ENCODE peak calls at places on chromosome 20, in eight cellular contexts. O is AG10803, Z is hepatocyte, G is fibroblast of lung, M is fibroblast of pulmonary artery, S is BE2C, U is ovary, Y is AG04450. H is an unnamed sample.

GRCh38 chr20:51321343-51322163 is 221.0 kb downstream of the NFATC2 start:
- DNase-seq in O (no peak), Z (no peak), G (no peak), M (no peak), S (no peak), U (no peak), Y (no peak), H (peak; percentile 63)

GRCh38 chr20:50921055-50921454 is 10.2 kb downstream of the ADNP start:
- DNase-seq in O (peak; percentile 64), Z (no peak), G (peak; percentile 23), M (peak; percentile 45), S (no peak), U (no peak), Y (no peak), H (no peak)

GRCh38 chr20:3766832-3767433 is 620 bp downstream of the ADISSP start:
- DNase-seq in O (no peak), Z (no peak), G (no peak), M (no peak), S (no peak), U (peak; percentile 57), Y (no peak), H (no peak)

GRCh38 chr20:55116598-55116997 is 641.2 kb downstream of the DOK5 start:
- DNase-seq in O (no peak), Z (no peak), G (no peak), M (no peak), S (no peak), U (no peak), Y (no peak), H (no peak)

GRCh38 chr20:4480104-4480503 is 241.6 kb upstream of the PRND start:
- DNase-seq in O (no peak), Z (no peak), G (no peak), M (no peak), S (no peak), U (no peak), Y (no peak), H (no peak)

GRCh38 chr20:44479643-44480042 is 4.0 kb downstream of the TTPAL start:
- DNase-seq in O (no peak), Z (no peak), G (no peak), M (no peak), S (no peak), U (no peak), Y (no peak), H (no peak)

GRCh38 chr20:45070932-45071632 is 29.8 kb downstream of the KCNS1 start:
- DNase-seq in O (no peak), Z (peak; percentile 22), G (peak; percentile 49), M (peak; percentile 66), S (no peak), U (no peak), Y (no peak), H (no peak)

GRCh38 chr20:24959591-24960301 is 10.7 kb downstream of the CST7 start:
- DNase-seq in O (no peak), Z (no peak), G (no peak), M (no peak), S (no peak), U (no peak), Y (no peak), H (no peak)

GRCh38 chr20:29497261-29497671 is 1760.2 kb upstream of the DEFB115 start:
- DNase-seq in O (peak; percentile 0), Z (no peak), G (no peak), M (peak; percentile 1), S (peak; percentile 72), U (peak; percentile 19), Y (no peak), H (no peak)

GRCh38 chr20:13202553-13202952 is 18.5 kb upstream of the ISM1 start:
- DNase-seq in O (no peak), Z (no peak), G (no peak), M (no peak), S (no peak), U (no peak), Y (no peak), H (peak; percentile 44)

GRCh38 chr20:39269031-39269461 is 306.9 kb downstream of the DHX35 start:
- DNase-seq in O (peak; percentile 5), Z (peak; percentile 73), G (peak; percentile 8), M (peak; percentile 33), S (peak; percentile 81), U (peak; percentile 18), Y (no peak), H (peak; percentile 72)

GRCh38 chr20:60292001-60292520 is 333.8 kb downstream of the CDH26 start:
- DNase-seq in O (no peak), Z (no peak), G (no peak), M (no peak), S (no peak), U (no peak), Y (no peak), H (peak; percentile 54)

GRCh38 chr20:14521016-14521415 is 183.6 kb upstream of the FLRT3 start:
- DNase-seq in O (no peak), Z (no peak), G (no peak), M (no peak), S (no peak), U (no peak), Y (no peak), H (no peak)

GRCh38 chr20:5675103-5676091 is 74.8 kb upstream of the SHLD1 start:
- DNase-seq in O (peak; percentile 14), Z (no peak), G (no peak), M (peak; percentile 55), S (no peak), U (no peak), Y (no peak), H (no peak)

GRCh38 chr20:54219751-54220426 is 12.0 kb downstream of the PFDN4 start:
- DNase-seq in O (peak; percentile 52), Z (peak; percentile 55), G (peak; percentile 39), M (peak; percentile 77), S (no peak), U (no peak), Y (no peak), H (peak; percentile 66)

GRCh38 chr20:1933465-1933870 is 38.3 kb downstream of the SIRPA start:
- DNase-seq in O (peak; percentile 84), Z (peak; percentile 32), G (peak; percentile 61), M (peak; percentile 79), S (peak; percentile 28), U (peak; percentile 26), Y (no peak), H (no peak)

GRCh38 chr20:11454966-11455799 is 462.5 kb upstream of the BTBD3 start:
- DNase-seq in O (peak; percentile 77), Z (peak; percentile 66), G (peak; percentile 88), M (peak; percentile 79), S (no peak), U (no peak), Y (no peak), H (peak; percentile 5)

GRCh38 chr20:2350606-2351005 is 30.1 kb upstream of the TGM6 start:
- DNase-seq in O (no peak), Z (no peak), G (no peak), M (no peak), S (no peak), U (no peak), Y (no peak), H (no peak)

GRCh38 chr20:7091655-7092054 is 324.2 kb downstream of the BMP2 start:
- DNase-seq in O (no peak), Z (no peak), G (no peak), M (no peak), S (no peak), U (no peak), Y (no peak), H (no peak)
- H3K4me3 ChIP-seq in O (no peak overlapping the region), Z (no peak overlapping the region), G (no peak overlapping the region), M (no peak overlapping the region), S (no peak overlapping the region), U (no peak overlapping the region), Y (no peak overlapping the region), H (no peak overlapping the region)

GRCh38 chr20:16378712-16379111 is 194.5 kb downstream of the KIF16B start:
- DNase-seq in O (no peak), Z (no peak), G (no peak), M (peak; percentile 14), S (no peak), U (no peak), Y (no peak), H (no peak)
- H3K4me3 ChIP-seq in O (no peak overlapping the region), Z (no peak overlapping the region), G (no peak overlapping the region), M (no peak overlapping the region), S (no peak overlapping the region), U (no peak overlapping the region), Y (no peak overlapping the region), H (no peak overlapping the region)

GRCh38 chr20:36676701-36677421 is 30.9 kb upstream of the SLA2 start:
- DNase-seq in O (no peak), Z (peak; percentile 95), G (no peak), M (no peak), S (peak; percentile 88), U (no peak), Y (no peak), H (no peak)
- H3K4me3 ChIP-seq in O (no peak overlapping the region), Z (peak overlapping the region; percentile 51), G (no peak overlapping the region), M (no peak overlapping the region), S (peak overlapping the region; percentile 57), U (no peak overlapping the region), Y (no peak overlapping the region), H (no peak overlapping the region)

GRCh38 chr20:49320460-49320859 is 42.6 kb upstream of the ZNFX1 start:
- DNase-seq in O (peak; percentile 54), Z (peak; percentile 63), G (peak; percentile 49), M (peak; percentile 71), S (peak; percentile 30), U (no peak), Y (no peak), H (peak; percentile 52)

GRCh38 chr20:49318430-49319203 is 40.8 kb upstream of the ZNFX1 start:
- DNase-seq in O (no peak), Z (peak; percentile 17), G (no peak), M (no peak), S (no peak), U (no peak), Y (no peak), H (no peak)

GRCh38 chr20:49318091-49318429 is 40.2 kb upstream of the ZNFX1 start:
- DNase-seq in O (no peak), Z (no peak), G (no peak), M (no peak), S (no peak), U (no peak), Y (no peak), H (no peak)

GRCh38 chr20:49316704-49317103 is 38.8 kb upstream of the ZNFX1 start:
- DNase-seq in O (no peak), Z (no peak), G (no peak), M (no peak), S (no peak), U (no peak), Y (no peak), H (no peak)

GRCh38 chr20:49319204-49319809 is 41.5 kb upstream of the ZNFX1 start:
- DNase-seq in O (no peak), Z (no peak), G (no peak), M (no peak), S (no peak), U (no peak), Y (no peak), H (no peak)
- H3K4me3 ChIP-seq in O (no peak overlapping the region), Z (no peak overlapping the region), G (no peak overlapping the region), M (peak overlapping the region; percentile 36), S (no peak overlapping the region), U (no peak overlapping the region), Y (no peak overlapping the region), H (no peak overlapping the region)

DNA sequence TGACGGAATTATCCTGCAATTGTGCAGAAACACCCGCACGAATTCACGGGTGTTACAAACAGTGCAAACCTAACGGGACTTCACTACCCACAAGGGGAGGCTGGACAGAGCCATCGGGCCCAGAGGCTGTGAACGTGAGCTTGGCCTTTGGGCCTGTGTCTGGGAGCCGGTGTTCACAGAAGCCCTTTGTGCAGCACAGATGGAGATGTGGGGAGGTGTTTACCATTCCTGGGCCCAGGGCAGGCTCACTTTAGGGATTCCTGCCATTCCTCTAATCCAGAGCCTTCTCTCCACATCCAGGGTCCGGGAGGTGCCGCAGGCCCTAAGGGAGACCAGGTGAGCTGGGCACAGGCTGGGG is 15.0 kb downstream of the COL9A3 start:
- DNase-seq in O (no peak), Z (no peak), G (no peak), M (no peak), S (no peak), U (no peak), Y (no peak), H (no peak)
- H3K4me3 ChIP-seq in O (no peak overlapping the region), Z (no peak overlapping the region), G (no peak overlapping the region), M (no peak overlapping the region), S (no peak overlapping the region), U (no peak overlapping the region), Y (no peak overlapping the region), H (no peak overlapping the region)

H was measured in SJCRH30.